ENCODE peak calls at places on chromosome 14, in six cellular contexts. S, T, N, X, V and E are unnamed samples.

GRCh38 chr14:51604078-51604477 is 47.6 kb upstream of the FRMD6 start:
- DNase-seq in V (no peak), S (peak; percentile 77), T (no peak), X (no peak), N (peak; percentile 79), E (no peak)

GRCh38 chr14:34129927-34130552 is 179.2 kb upstream of the EGLN3 start:
- DNase-seq in V (no peak), S (no peak), X (no peak), T (no peak), N (no peak), E (no peak)

GRCh38 chr14:99720941-99721791 is 37.1 kb downstream of the CYP46A1 start:
- DNase-seq in X (no peak), S (peak; percentile 29), V (no peak), N (no peak), T (no peak), E (no peak)

GRCh38 chr14:65413739-65414045 is 1.2 kb downstream of the FUT8 start:
- DNase-seq in N (no peak), T (no peak), V (no peak), S (no peak), X (no peak), E (no peak)

GRCh38 chr14:36254020-36254614 is 66.3 kb downstream of the MBIP start:
- DNase-seq in V (no peak), S (peak; percentile 61), X (no peak), T (no peak), N (peak; percentile 10), E (no peak)

GRCh38 chr14:37172024-37172869 is at the start of gene SLC25A21:
- DNase-seq in S (peak; percentile 91), T (no peak), N (peak; percentile 80), V (peak; percentile 72), X (no peak), E (peak; percentile 1)

GRCh38 chr14:99334277-99334676 is 62.3 kb upstream of the BCL11B start:
- DNase-seq in X (no peak), V (no peak), S (no peak), N (no peak), T (no peak), E (no peak)

GRCh38 chr14:55336161-55336560 is 64.9 kb downstream of the FBXO34 start:
- DNase-seq in X (no peak), S (no peak), T (no peak), N (no peak), V (no peak), E (peak; percentile 14)

GRCh38 chr14:69625299-69626131 is 14.1 kb downstream of the SUSD6 start:
- DNase-seq in S (peak; percentile 73), X (peak; percentile 53), T (peak; percentile 58), V (peak; percentile 55), N (peak; percentile 53), E (peak; percentile 51)